ENCODE peak calls at places on chromosomes 16 and 17, in five cellular contexts. One of them, this sample, is unnamed.

GRCh38 chr16:87765776-87766484 is at the start of gene KLHDC4:
- DNase-seq in astrocyte: peak; percentile 73
- DNase-seq in mammary epithelial cell: peak; percentile 82
- DNase-seq in GM23248: peak; percentile 93
- DNase-seq in neural progenitor cell: peak; percentile 92
- DNase-seq in this sample: peak; percentile 93

GRCh38 chr17:70047619-70048018 is 27.4 kb upstream of the KCNJ16 start:
- DNase-seq in neural progenitor cell: no peak
- DNase-seq in GM23248: peak; percentile 36
- DNase-seq in mammary epithelial cell: no peak
- DNase-seq in astrocyte: no peak
- DNase-seq in this sample: no peak

GRCh38 chr17:77566566-77566965 is 391.9 kb upstream of the TNRC6C start:
- DNase-seq in neural progenitor cell: no peak
- DNase-seq in GM23248: no peak
- DNase-seq in astrocyte: no peak
- DNase-seq in mammary epithelial cell: no peak
- DNase-seq in this sample: no peak

GRCh38 chr16:4594433-4595410 is 20.0 kb downstream of the UBALD1 start:
- DNase-seq in astrocyte: no peak
- DNase-seq in GM23248: no peak
- DNase-seq in mammary epithelial cell: no peak
- DNase-seq in neural progenitor cell: no peak
- DNase-seq in this sample: no peak

GRCh38 chr16:10188236-10188635 is 6.0 kb upstream of the GRIN2A start:
- DNase-seq in mammary epithelial cell: peak; percentile 59
- DNase-seq in neural progenitor cell: no peak
- DNase-seq in astrocyte: no peak
- DNase-seq in GM23248: no peak
- DNase-seq in this sample: no peak

GRCh38 chr17:77419547-77420475 is 279.0 kb downstream of the SEC14L1 start:
- DNase-seq in neural progenitor cell: peak; percentile 88
- DNase-seq in mammary epithelial cell: no peak
- DNase-seq in GM23248: no peak
- DNase-seq in astrocyte: peak; percentile 58
- DNase-seq in this sample: peak; percentile 94

GRCh38 chr17:74361613-74362391 is at the start of gene BTBD17:
- DNase-seq in astrocyte: no peak
- DNase-seq in mammary epithelial cell: peak; percentile 20
- DNase-seq in neural progenitor cell: peak; percentile 97
- DNase-seq in GM23248: peak; percentile 55
- DNase-seq in this sample: peak; percentile 84

GRCh38 chr17:6027342-6028024 is 42.7 kb upstream of the WSCD1 start:
- DNase-seq in mammary epithelial cell: no peak
- DNase-seq in GM23248: no peak
- DNase-seq in neural progenitor cell: no peak
- DNase-seq in astrocyte: no peak
- DNase-seq in this sample: no peak

GRCh38 chr17:21297026-21297520 is 12.6 kb downstream of the MAP2K3 start:
- DNase-seq in mammary epithelial cell: no peak
- DNase-seq in neural progenitor cell: no peak
- DNase-seq in astrocyte: no peak
- DNase-seq in GM23248: peak; percentile 69
- DNase-seq in this sample: no peak

GRCh38 chr17:9936075-9936474 is 31.0 kb upstream of the RCVRN start:
- DNase-seq in mammary epithelial cell: no peak
- DNase-seq in astrocyte: no peak
- DNase-seq in GM23248: no peak
- DNase-seq in neural progenitor cell: no peak
- DNase-seq in this sample: no peak

GRCh38 chr17:36092228-36092627 is 2.3 kb upstream of the CCL3 start:
- DNase-seq in mammary epithelial cell: no peak
- DNase-seq in neural progenitor cell: no peak
- DNase-seq in astrocyte: no peak
- DNase-seq in GM23248: no peak
- DNase-seq in this sample: no peak

GRCh38 chr16:59543641-59544040 is 809.5 kb upstream of the GOT2 start:
- DNase-seq in mammary epithelial cell: peak; percentile 85
- DNase-seq in GM23248: peak; percentile 28
- DNase-seq in astrocyte: peak; percentile 93
- DNase-seq in neural progenitor cell: no peak
- DNase-seq in this sample: no peak

GRCh38 chr16:25108054-25108453 is 3.5 kb upstream of the LCMT1 start:
- DNase-seq in neural progenitor cell: no peak
- DNase-seq in GM23248: no peak
- DNase-seq in mammary epithelial cell: no peak
- DNase-seq in astrocyte: no peak
- DNase-seq in this sample: peak; percentile 50

GRCh38 chr16:83717814-83718213 is 90.0 kb upstream of the HSBP1 start:
- DNase-seq in neural progenitor cell: no peak
- DNase-seq in astrocyte: peak; percentile 90
- DNase-seq in GM23248: peak; percentile 79
- DNase-seq in mammary epithelial cell: peak; percentile 33
- DNase-seq in this sample: no peak

GRCh38 chr16:54875443-54875842 is 55.2 kb upstream of the IRX5 start:
- DNase-seq in astrocyte: no peak
- DNase-seq in GM23248: no peak
- DNase-seq in mammary epithelial cell: no peak
- DNase-seq in neural progenitor cell: peak; percentile 13
- DNase-seq in this sample: peak; percentile 22

GRCh38 chr17:55728361-55728760 is 5.7 kb upstream of the TMEM100 start:
- DNase-seq in mammary epithelial cell: no peak
- DNase-seq in neural progenitor cell: no peak
- DNase-seq in GM23248: no peak
- DNase-seq in astrocyte: no peak
- DNase-seq in this sample: no peak

GRCh38 chr17:35799942-35800341 is 4.5 kb upstream of the MMP28 start:
- DNase-seq in neural progenitor cell: no peak
- DNase-seq in mammary epithelial cell: peak; percentile 70
- DNase-seq in GM23248: peak; percentile 77
- DNase-seq in astrocyte: peak; percentile 42
- DNase-seq in this sample: no peak

GRCh38 chr17:60079401-60079861 is 710 bp upstream of the HEATR6 start:
- DNase-seq in astrocyte: peak; percentile 6
- DNase-seq in mammary epithelial cell: peak; percentile 46
- DNase-seq in GM23248: peak; percentile 65
- DNase-seq in neural progenitor cell: no peak
- DNase-seq in this sample: no peak

GRCh38 chr16:49463529-49463928 is 89.9 kb downstream of the C16orf78 start:
- DNase-seq in GM23248: no peak
- DNase-seq in mammary epithelial cell: no peak
- DNase-seq in astrocyte: no peak
- DNase-seq in neural progenitor cell: peak; percentile 71
- DNase-seq in this sample: no peak

GRCh38 chr16:83171396-83171795 is 544.6 kb downstream of the CDH13 start:
- DNase-seq in mammary epithelial cell: no peak
- DNase-seq in astrocyte: no peak
- DNase-seq in GM23248: no peak
- DNase-seq in neural progenitor cell: no peak
- DNase-seq in this sample: no peak

GRCh38 chr16:72312862-72313261 is 140.9 kb upstream of the PMFBP1 start:
- DNase-seq in neural progenitor cell: peak; percentile 2
- DNase-seq in astrocyte: peak; percentile 24
- DNase-seq in GM23248: peak; percentile 29
- DNase-seq in mammary epithelial cell: no peak
- DNase-seq in this sample: peak; percentile 17

GRCh38 chr17:58476812-58477211 is 11.4 kb downstream of the HSF5 start:
- DNase-seq in neural progenitor cell: no peak
- DNase-seq in mammary epithelial cell: no peak
- DNase-seq in GM23248: no peak
- DNase-seq in astrocyte: no peak
- DNase-seq in this sample: peak; percentile 38

GRCh38 chr17:40596261-40596919 is 31.1 kb upstream of the CCR7 start:
- DNase-seq in neural progenitor cell: no peak
- DNase-seq in mammary epithelial cell: peak; percentile 10
- DNase-seq in GM23248: no peak
- DNase-seq in astrocyte: no peak
- DNase-seq in this sample: peak; percentile 54

GRCh38 chr16:27867122-27868110 is 196.1 kb downstream of the GSG1L start:
- DNase-seq in GM23248: peak; percentile 85
- DNase-seq in astrocyte: peak; percentile 39
- DNase-seq in mammary epithelial cell: peak; percentile 68
- DNase-seq in neural progenitor cell: peak; percentile 88
- DNase-seq in this sample: peak; percentile 92

GRCh38 chr17:28879886-28880571 is 17.5 kb downstream of the FLOT2 start:
- DNase-seq in neural progenitor cell: no peak
- DNase-seq in astrocyte: no peak
- DNase-seq in GM23248: no peak
- DNase-seq in mammary epithelial cell: no peak
- DNase-seq in this sample: no peak
- TF ChIP-seq EZH2 in neural progenitor cell: no peak
- TF ChIP-seq EZH2 in astrocyte: no peak
- TF ChIP-seq EZH2 in GM23248: no peak
- TF ChIP-seq EZH2 in mammary epithelial cell: no peak
- TF ChIP-seq EZH2 in this sample: no peak

DNA sequence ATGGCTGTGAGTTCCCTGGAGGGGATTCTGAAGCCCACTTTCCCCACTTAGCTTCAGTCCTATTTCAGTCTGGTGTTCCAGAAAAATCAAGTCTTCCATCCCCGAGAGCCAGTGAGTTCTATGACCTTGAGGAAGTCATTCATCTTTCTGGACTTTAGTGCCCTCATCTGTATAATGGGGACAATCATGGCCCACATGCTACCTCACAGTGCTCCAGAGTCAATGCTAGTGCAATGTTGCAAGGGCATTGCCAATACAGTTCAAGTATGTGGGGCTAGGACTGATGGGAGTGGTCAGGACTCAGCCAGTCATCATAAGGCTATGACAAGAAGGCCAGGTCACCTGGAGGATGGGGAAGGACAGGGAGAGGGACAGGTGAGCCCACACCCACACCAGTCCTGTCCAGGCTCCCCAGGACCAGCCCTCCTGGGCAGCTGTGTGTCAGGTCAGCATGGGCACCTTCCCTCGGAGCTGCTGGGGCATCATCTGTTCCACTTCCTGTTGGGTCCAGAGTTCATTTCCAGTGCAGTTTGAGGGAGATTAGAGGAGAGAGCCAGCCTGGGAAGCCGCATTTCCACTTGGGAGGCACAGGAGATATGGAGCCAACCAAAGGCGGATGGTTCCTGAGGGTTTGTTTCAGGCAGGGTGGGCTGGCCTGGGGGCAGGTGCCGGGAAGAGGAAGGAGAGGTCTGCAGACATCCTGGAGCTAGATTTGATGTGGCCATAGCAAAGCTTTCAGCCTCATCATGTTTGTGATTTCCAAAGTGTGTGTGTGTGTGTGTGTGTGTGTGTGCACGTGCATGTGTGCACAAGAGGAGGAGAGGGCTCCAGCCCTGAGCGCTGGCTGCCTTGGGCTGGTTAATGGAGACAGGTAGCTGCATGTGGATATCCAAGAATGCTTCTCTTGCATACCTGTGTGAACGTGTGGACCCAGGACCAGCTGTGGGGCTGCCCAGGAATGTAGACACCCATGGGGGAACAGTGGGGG is 3.9 kb upstream of the WNT9B start:
- DNase-seq in neural progenitor cell: no peak
- DNase-seq in GM23248: no peak
- DNase-seq in astrocyte: no peak
- DNase-seq in mammary epithelial cell: no peak
- DNase-seq in this sample: no peak
- TF ChIP-seq EZH2 in neural progenitor cell: no peak
- TF ChIP-seq EZH2 in GM23248: no peak
- TF ChIP-seq EZH2 in astrocyte: no peak
- TF ChIP-seq EZH2 in mammary epithelial cell: no peak
- TF ChIP-seq EZH2 in this sample: no peak

GRCh38 chr16:11572301-11572995 is 14.3 kb downstream of the LITAF start:
- DNase-seq in astrocyte: no peak
- DNase-seq in mammary epithelial cell: no peak
- DNase-seq in GM23248: no peak
- DNase-seq in neural progenitor cell: no peak
- DNase-seq in this sample: peak; percentile 19

GRCh38 chr16:11570796-11571195 is 15.9 kb downstream of the LITAF start:
- DNase-seq in GM23248: no peak
- DNase-seq in mammary epithelial cell: no peak
- DNase-seq in astrocyte: no peak
- DNase-seq in neural progenitor cell: no peak
- DNase-seq in this sample: no peak

GRCh38 chr16:11571549-11571948 is 15.2 kb downstream of the LITAF start:
- DNase-seq in neural progenitor cell: no peak
- DNase-seq in GM23248: no peak
- DNase-seq in astrocyte: no peak
- DNase-seq in mammary epithelial cell: no peak
- DNase-seq in this sample: no peak

GRCh38 chr16:11576427-11577289 is 10.1 kb downstream of the LITAF start:
- DNase-seq in astrocyte: no peak
- DNase-seq in GM23248: no peak
- DNase-seq in neural progenitor cell: no peak
- DNase-seq in mammary epithelial cell: no peak
- DNase-seq in this sample: no peak

DNA sequence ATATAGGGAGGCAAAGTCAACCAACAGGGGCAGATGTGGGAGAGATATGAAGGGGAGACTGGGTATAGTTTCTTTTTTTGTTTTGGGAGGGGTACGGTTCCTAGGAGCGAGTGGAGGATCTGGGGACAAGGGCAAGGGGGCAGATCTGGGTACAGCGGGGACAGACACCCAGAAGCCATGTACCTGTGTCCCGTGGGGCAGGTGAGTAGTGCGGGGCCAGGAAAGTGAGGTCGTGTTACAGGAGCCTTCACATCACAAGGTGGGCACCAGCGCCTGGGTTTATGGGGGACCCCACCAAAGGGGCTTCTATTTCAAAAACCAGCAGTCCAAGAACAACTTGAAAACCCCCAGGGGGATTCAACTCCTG is 11.5 kb downstream of the LITAF start:
- DNase-seq in GM23248: no peak
- DNase-seq in astrocyte: no peak
- DNase-seq in mammary epithelial cell: no peak
- DNase-seq in neural progenitor cell: no peak
- DNase-seq in this sample: no peak
- TF ChIP-seq EZH2 in GM23248: no peak
- TF ChIP-seq EZH2 in astrocyte: no peak
- TF ChIP-seq EZH2 in mammary epithelial cell: no peak
- TF ChIP-seq EZH2 in neural progenitor cell: no peak
- TF ChIP-seq EZH2 in this sample: no peak

DNA sequence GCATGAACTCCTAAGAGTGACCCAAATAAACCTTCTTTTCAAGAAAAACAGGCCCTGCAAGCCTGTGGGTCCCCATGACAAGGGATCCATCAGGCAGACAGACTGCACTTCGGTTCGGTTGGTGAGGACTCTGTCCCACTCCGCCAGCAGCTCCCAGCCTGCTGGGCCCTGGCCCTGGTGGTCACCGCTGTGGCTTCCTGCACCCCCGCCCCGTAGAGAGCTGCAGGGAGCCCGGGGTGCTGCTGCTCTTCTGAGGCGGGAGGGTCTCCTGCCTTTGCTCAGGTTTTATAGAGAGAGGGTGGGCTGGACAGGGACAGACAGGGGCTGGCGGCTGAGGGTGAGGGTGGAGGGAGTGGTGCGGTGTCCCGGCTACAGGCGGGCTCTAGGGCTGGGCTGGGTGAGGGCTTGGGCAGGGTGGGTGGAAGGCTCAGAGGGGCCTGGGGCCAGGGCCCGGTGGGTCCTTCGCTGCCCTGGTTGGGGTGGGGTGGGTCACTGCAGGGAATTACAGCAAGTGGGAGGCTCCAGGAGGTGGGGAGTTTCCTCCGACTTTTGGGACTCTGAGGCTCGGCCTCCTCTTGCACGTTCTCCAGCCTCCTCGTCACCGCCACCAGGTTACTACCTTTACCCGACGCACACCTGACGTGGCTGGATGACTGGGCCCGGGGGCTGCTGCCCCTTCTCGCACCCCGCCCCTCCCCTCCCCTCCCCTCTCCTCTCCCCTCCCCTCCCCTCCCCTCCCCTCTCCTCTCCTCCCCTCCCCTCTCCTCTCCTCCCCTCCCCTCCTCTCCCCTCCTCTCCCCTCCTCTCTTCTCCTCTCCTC is 90.2 kb upstream of the CBX4 start:
- DNase-seq in mammary epithelial cell: no peak
- DNase-seq in GM23248: no peak
- DNase-seq in neural progenitor cell: peak; percentile 43
- DNase-seq in astrocyte: no peak
- DNase-seq in this sample: peak; percentile 53
- TF ChIP-seq EZH2 in mammary epithelial cell: no peak
- TF ChIP-seq EZH2 in GM23248: no peak
- TF ChIP-seq EZH2 in neural progenitor cell: no peak
- TF ChIP-seq EZH2 in astrocyte: no peak
- TF ChIP-seq EZH2 in this sample: no peak

This sample was measured in GM23338.